ENCODE peak calls at places on chromosomes 3 and 15, in six cellular contexts. One of them, this sample, is unnamed.

GRCh38 chr3:12970684-12971083 is 102.5 kb downstream of the IQSEC1 start:
- DNase-seq in cardiac fibroblast: no peak
- DNase-seq in bronchial epithelial cell: no peak
- DNase-seq in AG04450: no peak
- DNase-seq in AG10803: no peak
- DNase-seq in HFF-Myc: no peak
- DNase-seq in this sample: no peak

GRCh38 chr3:48406443-48407431 is 23.1 kb downstream of the PLXNB1 start:
- DNase-seq in cardiac fibroblast: no peak
- DNase-seq in bronchial epithelial cell: no peak
- DNase-seq in AG04450: no peak
- DNase-seq in AG10803: no peak
- DNase-seq in HFF-Myc: no peak
- DNase-seq in this sample: no peak

GRCh38 chr15:78162038-78162437 is 12.9 kb downstream of the IDH3A start:
- DNase-seq in cardiac fibroblast: no peak
- DNase-seq in bronchial epithelial cell: no peak
- DNase-seq in AG04450: no peak
- DNase-seq in AG10803: no peak
- DNase-seq in HFF-Myc: no peak
- DNase-seq in this sample: no peak

GRCh38 chr3:100465871-100466777 is 26.3 kb upstream of the TMEM45A start:
- DNase-seq in cardiac fibroblast: no peak
- DNase-seq in bronchial epithelial cell: peak
- DNase-seq in AG04450: no peak
- DNase-seq in AG10803: no peak
- DNase-seq in HFF-Myc: no peak
- DNase-seq in this sample: no peak

GRCh38 chr3:173745952-173746682 is 348.6 kb downstream of the NLGN1 start:
- DNase-seq in cardiac fibroblast: peak
- DNase-seq in bronchial epithelial cell: peak
- DNase-seq in AG04450: no peak
- DNase-seq in AG10803: peak
- DNase-seq in HFF-Myc: no peak
- DNase-seq in this sample: no peak

GRCh38 chr15:55151621-55152020 is 45.1 kb downstream of the RSL24D1 start:
- DNase-seq in cardiac fibroblast: no peak
- DNase-seq in bronchial epithelial cell: no peak
- DNase-seq in AG04450: no peak
- DNase-seq in AG10803: no peak
- DNase-seq in HFF-Myc: no peak
- DNase-seq in this sample: no peak

GRCh38 chr3:30473374-30474051 is 132.9 kb upstream of the TGFBR2 start:
- DNase-seq in cardiac fibroblast: peak
- DNase-seq in bronchial epithelial cell: peak
- DNase-seq in AG04450: no peak
- DNase-seq in AG10803: peak
- DNase-seq in HFF-Myc: no peak
- DNase-seq in this sample: no peak

GRCh38 chr3:162740941-162741596 is 1244.5 kb downstream of the OTOL1 start:
- DNase-seq in cardiac fibroblast: no peak
- DNase-seq in bronchial epithelial cell: no peak
- DNase-seq in AG04450: no peak
- DNase-seq in AG10803: no peak
- DNase-seq in HFF-Myc: no peak
- DNase-seq in this sample: no peak

GRCh38 chr3:160141485-160142185 is 83.6 kb upstream of the C3orf80 start:
- DNase-seq in cardiac fibroblast: peak
- DNase-seq in bronchial epithelial cell: no peak
- DNase-seq in AG04450: no peak
- DNase-seq in AG10803: no peak
- DNase-seq in HFF-Myc: no peak
- DNase-seq in this sample: peak

GRCh38 chr3:4759689-4760312 is 219.4 kb upstream of the BHLHE40 start:
- DNase-seq in cardiac fibroblast: no peak
- DNase-seq in bronchial epithelial cell: no peak
- DNase-seq in AG04450: no peak
- DNase-seq in AG10803: no peak
- DNase-seq in HFF-Myc: no peak
- DNase-seq in this sample: no peak

GRCh38 chr15:96504371-96504770 is 173.9 kb downstream of the NR2F2 start:
- DNase-seq in cardiac fibroblast: no peak
- DNase-seq in bronchial epithelial cell: no peak
- DNase-seq in AG04450: no peak
- DNase-seq in AG10803: no peak
- DNase-seq in HFF-Myc: no peak
- DNase-seq in this sample: no peak

GRCh38 chr3:155853214-155854146 is 747 bp downstream of the SLC33A1 start:
- DNase-seq in cardiac fibroblast: peak
- DNase-seq in bronchial epithelial cell: no peak
- DNase-seq in AG04450: no peak
- DNase-seq in AG10803: no peak
- DNase-seq in HFF-Myc: no peak
- DNase-seq in this sample: no peak

GRCh38 chr3:58690490-58690889 is 23.9 kb upstream of the FAM3D start:
- DNase-seq in cardiac fibroblast: no peak
- DNase-seq in bronchial epithelial cell: no peak
- DNase-seq in AG04450: no peak
- DNase-seq in AG10803: no peak
- DNase-seq in HFF-Myc: no peak
- DNase-seq in this sample: no peak

GRCh38 chr15:70854669-70854976 is 666 bp upstream of the LARP6 start:
- DNase-seq in cardiac fibroblast: peak
- DNase-seq in bronchial epithelial cell: peak
- DNase-seq in AG04450: no peak
- DNase-seq in AG10803: peak
- DNase-seq in HFF-Myc: no peak
- DNase-seq in this sample: no peak
- H3K4me3 ChIP-seq in cardiac fibroblast: peak
- H3K4me3 ChIP-seq in bronchial epithelial cell: peak
- H3K4me3 ChIP-seq in AG04450: peak
- H3K4me3 ChIP-seq in AG10803: peak
- H3K4me3 ChIP-seq in HFF-Myc: peak
- H3K4me3 ChIP-seq in this sample: peak

DNA sequence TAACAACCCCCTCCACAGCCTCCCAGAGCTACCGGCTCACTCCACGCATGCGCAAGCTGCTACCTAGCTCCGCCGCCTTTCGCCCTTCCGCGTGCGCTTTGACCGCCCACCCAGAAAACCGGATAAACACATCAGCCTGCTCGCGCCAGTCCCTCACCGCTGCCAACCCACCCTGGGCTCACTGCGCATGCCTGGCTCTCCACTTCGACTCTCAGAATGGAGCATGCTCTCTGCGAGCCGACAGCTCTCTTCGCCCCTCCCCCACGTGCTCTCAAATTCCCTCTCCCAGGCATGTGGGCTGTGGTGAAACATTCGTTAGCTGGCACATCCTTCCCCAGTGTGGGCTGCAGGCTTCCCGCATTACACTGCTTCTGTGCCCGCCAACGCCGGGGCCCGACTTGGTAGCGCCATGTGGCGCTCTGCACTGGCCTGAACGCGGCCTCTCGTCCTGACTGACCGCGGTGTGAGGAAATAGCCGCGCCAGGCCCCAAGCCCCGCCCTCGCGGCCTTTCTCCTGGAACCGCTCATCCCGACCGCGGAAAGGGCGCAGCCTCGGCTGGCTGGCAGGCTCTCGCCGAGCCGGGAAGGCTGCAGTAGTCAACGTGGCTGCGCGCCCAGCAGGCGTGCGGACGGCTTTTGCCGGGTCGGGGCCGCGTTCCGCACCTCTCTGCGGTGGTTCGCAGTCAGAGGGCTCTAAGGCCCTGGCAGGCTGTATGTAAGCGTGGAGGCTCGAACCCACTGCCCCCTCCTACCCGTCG is 445 bp upstream of the MSL2 start:
- DNase-seq in cardiac fibroblast: peak
- DNase-seq in bronchial epithelial cell: peak
- DNase-seq in AG04450: peak
- DNase-seq in AG10803: peak
- DNase-seq in HFF-Myc: peak
- DNase-seq in this sample: peak
- TF ChIP-seq CTCF in cardiac fibroblast: no peak
- TF ChIP-seq CTCF in bronchial epithelial cell: no peak
- TF ChIP-seq CTCF in AG04450: no peak
- TF ChIP-seq CTCF in AG10803: no peak
- TF ChIP-seq CTCF in HFF-Myc: no peak
- TF ChIP-seq CTCF in this sample: no peak

DNA sequence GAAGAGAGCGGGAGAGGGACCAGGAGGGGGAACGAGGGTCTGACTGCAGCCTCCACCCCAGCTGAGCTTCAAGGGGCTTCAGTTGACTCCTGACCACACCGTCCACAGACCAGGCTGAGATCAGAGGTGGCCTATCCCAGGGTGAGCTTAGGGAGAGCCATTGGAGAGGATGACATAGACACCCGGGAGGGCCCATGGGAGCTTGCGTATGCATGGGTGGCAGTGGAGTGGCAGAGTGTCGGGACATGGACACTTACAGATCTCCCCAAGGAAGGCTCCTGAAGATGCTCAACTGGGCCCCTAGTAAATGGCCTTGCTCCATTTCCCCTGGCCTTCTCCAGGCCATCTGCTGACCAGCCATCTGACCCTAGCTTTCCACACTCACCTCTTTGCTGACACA is 12.6 kb upstream of the ALAS1 start:
- DNase-seq in cardiac fibroblast: no peak
- DNase-seq in bronchial epithelial cell: no peak
- DNase-seq in AG04450: no peak
- DNase-seq in AG10803: no peak
- DNase-seq in HFF-Myc: no peak
- DNase-seq in this sample: no peak
- H3K4me3 ChIP-seq in cardiac fibroblast: no peak
- H3K4me3 ChIP-seq in bronchial epithelial cell: no peak
- H3K4me3 ChIP-seq in AG04450: no peak
- H3K4me3 ChIP-seq in AG10803: no peak
- H3K4me3 ChIP-seq in HFF-Myc: no peak
- H3K4me3 ChIP-seq in this sample: no peak

DNA sequence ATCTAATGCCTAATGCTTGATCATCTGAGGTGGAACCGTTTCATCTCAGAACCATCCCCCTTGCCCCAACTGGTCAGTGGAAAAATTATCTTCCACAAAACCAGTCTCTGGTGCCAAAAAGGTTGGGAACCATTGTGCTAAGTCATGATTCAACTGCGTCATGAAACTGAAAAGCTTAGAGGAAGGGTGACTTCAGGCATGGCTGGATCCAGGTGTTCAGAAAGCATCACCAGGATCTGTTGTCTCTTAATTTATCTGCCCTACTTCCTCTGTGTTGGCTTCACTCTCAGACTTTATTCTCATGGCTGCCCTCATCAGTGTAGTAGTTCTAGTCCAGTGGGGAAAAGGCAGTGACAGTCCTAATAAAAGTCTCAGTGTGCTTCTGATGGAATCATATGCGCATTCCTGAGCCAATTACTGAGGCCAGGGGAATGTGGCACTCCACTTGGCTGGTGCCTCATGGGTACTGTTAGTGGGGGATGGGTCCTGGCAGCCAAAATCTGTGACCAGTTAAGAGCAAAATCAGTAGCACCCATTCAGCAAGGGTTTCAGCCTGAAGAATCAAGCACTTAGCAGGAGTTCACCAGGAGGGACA is 110.3 kb downstream of the WNT5A start:
- DNase-seq in cardiac fibroblast: no peak
- DNase-seq in bronchial epithelial cell: no peak
- DNase-seq in AG04450: no peak
- DNase-seq in AG10803: no peak
- DNase-seq in HFF-Myc: no peak
- DNase-seq in this sample: no peak
- TF ChIP-seq CTCF in cardiac fibroblast: no peak
- TF ChIP-seq CTCF in bronchial epithelial cell: no peak
- TF ChIP-seq CTCF in AG04450: no peak
- TF ChIP-seq CTCF in AG10803: no peak
- TF ChIP-seq CTCF in HFF-Myc: no peak
- TF ChIP-seq CTCF in this sample: no peak

GRCh38 chr3:49906004-49906860 is 2.6 kb upstream of the MST1R start:
- DNase-seq in cardiac fibroblast: peak
- DNase-seq in bronchial epithelial cell: peak
- DNase-seq in AG04450: no peak
- DNase-seq in AG10803: peak
- DNase-seq in HFF-Myc: no peak
- DNase-seq in this sample: no peak

GRCh38 chr3:49902511-49903345 is 945 bp downstream of the MST1R start:
- DNase-seq in cardiac fibroblast: no peak
- DNase-seq in bronchial epithelial cell: no peak
- DNase-seq in AG04450: no peak
- DNase-seq in AG10803: no peak
- DNase-seq in HFF-Myc: no peak
- DNase-seq in this sample: no peak

GRCh38 chr3:49901351-49902339 is 2.0 kb downstream of the MST1R start:
- DNase-seq in cardiac fibroblast: no peak
- DNase-seq in bronchial epithelial cell: peak
- DNase-seq in AG04450: no peak
- DNase-seq in AG10803: peak
- DNase-seq in HFF-Myc: no peak
- DNase-seq in this sample: no peak

GRCh38 chr3:49900491-49901153 is 3.1 kb downstream of the MST1R start:
- DNase-seq in cardiac fibroblast: peak
- DNase-seq in bronchial epithelial cell: peak
- DNase-seq in AG04450: no peak
- DNase-seq in AG10803: peak
- DNase-seq in HFF-Myc: no peak
- DNase-seq in this sample: peak

GRCh38 chr3:49903451-49904424 is at the start of gene MST1R:
- DNase-seq in cardiac fibroblast: peak
- DNase-seq in bronchial epithelial cell: peak
- DNase-seq in AG04450: no peak
- DNase-seq in AG10803: no peak
- DNase-seq in HFF-Myc: no peak
- DNase-seq in this sample: no peak
- H3K4me3 ChIP-seq in cardiac fibroblast: peak
- H3K4me3 ChIP-seq in bronchial epithelial cell: peak
- H3K4me3 ChIP-seq in AG04450: peak
- H3K4me3 ChIP-seq in AG10803: peak
- H3K4me3 ChIP-seq in HFF-Myc: no peak
- H3K4me3 ChIP-seq in this sample: peak

GRCh38 chr3:24525022-24525421 is 30.4 kb upstream of the THRB start:
- DNase-seq in cardiac fibroblast: no peak
- DNase-seq in bronchial epithelial cell: no peak
- DNase-seq in AG04450: no peak
- DNase-seq in AG10803: no peak
- DNase-seq in HFF-Myc: no peak
- DNase-seq in this sample: no peak

GRCh38 chr3:24525557-24525956 is 30.9 kb upstream of the THRB start:
- DNase-seq in cardiac fibroblast: no peak
- DNase-seq in bronchial epithelial cell: no peak
- DNase-seq in AG04450: no peak
- DNase-seq in AG10803: no peak
- DNase-seq in HFF-Myc: no peak
- DNase-seq in this sample: no peak

GRCh38 chr3:24526640-24527237 is 32.1 kb upstream of the THRB start:
- DNase-seq in cardiac fibroblast: no peak
- DNase-seq in bronchial epithelial cell: no peak
- DNase-seq in AG04450: no peak
- DNase-seq in AG10803: no peak
- DNase-seq in HFF-Myc: no peak
- DNase-seq in this sample: no peak

GRCh38 chr3:24533557-24534193 is 39.0 kb upstream of the THRB start:
- DNase-seq in cardiac fibroblast: no peak
- DNase-seq in bronchial epithelial cell: no peak
- DNase-seq in AG04450: no peak
- DNase-seq in AG10803: no peak
- DNase-seq in HFF-Myc: no peak
- DNase-seq in this sample: peak

GRCh38 chr3:24529210-24529609 is 34.6 kb upstream of the THRB start:
- DNase-seq in cardiac fibroblast: no peak
- DNase-seq in bronchial epithelial cell: no peak
- DNase-seq in AG04450: no peak
- DNase-seq in AG10803: no peak
- DNase-seq in HFF-Myc: no peak
- DNase-seq in this sample: no peak
- TF ChIP-seq CTCF in cardiac fibroblast: no peak
- TF ChIP-seq CTCF in bronchial epithelial cell: no peak
- TF ChIP-seq CTCF in AG04450: no peak
- TF ChIP-seq CTCF in AG10803: no peak
- TF ChIP-seq CTCF in HFF-Myc: no peak
- TF ChIP-seq CTCF in this sample: peak

This sample was measured in epithelial cell of proximal tubule.